ENCODE peak calls at places on chromosomes 12 and 14, in six cellular contexts. G is PC-3, D is mesenchymal stem cell, R is Karpas-422, J is HepG2, Z is K562. M is an unnamed sample.

GRCh38 chr14:73768107-73768506 is 53.9 kb upstream of the PNMA1 start:
- DNase-seq in R (no peak), G (no peak), Z (no peak), J (no peak), D (no peak), M (no peak)

GRCh38 chr12:90327783-90328743 is 619.4 kb upstream of the ATP2B1 start:
- DNase-seq in G (no peak), Z (no peak), R (no peak), D (no peak), J (no peak), M (no peak)

GRCh38 chr12:131140069-131140435 is 186.3 kb downstream of the ADGRD1 start:
- DNase-seq in J (no peak), G (no peak), R (no peak), Z (no peak), D (no peak), M (no peak)

GRCh38 chr14:52068741-52069616 is at the start of gene NID2:
- DNase-seq in Z (peak; percentile 32), G (peak; percentile 10), R (no peak), J (peak; percentile 20), D (peak; percentile 96), M (no peak)

GRCh38 chr14:104125011-104125410 is 13.4 kb upstream of the KIF26A start:
- DNase-seq in Z (no peak), R (no peak), D (no peak), J (no peak), G (no peak), M (no peak)

GRCh38 chr12:116247377-116247776 is 30.1 kb downstream of the MED13L start:
- DNase-seq in D (peak; percentile 63), R (no peak), G (no peak), Z (no peak), J (no peak), M (no peak)

GRCh38 chr12:117936722-117937484 is 31.9 kb downstream of the KSR2 start:
- DNase-seq in Z (no peak), J (no peak), D (no peak), G (no peak), R (no peak), M (no peak)

GRCh38 chr14:58739674-58740073 is 101.9 kb downstream of the DACT1 start:
- DNase-seq in J (no peak), Z (no peak), G (no peak), D (no peak), R (no peak), M (no peak)

GRCh38 chr12:31230004-31230403 is 95.9 kb downstream of the SINHCAF start:
- DNase-seq in J (no peak), R (no peak), Z (no peak), G (no peak), D (no peak), M (no peak)

GRCh38 chr12:109947511-109947910 is 47.4 kb downstream of the TCHP start:
- DNase-seq in J (no peak), G (no peak), Z (no peak), D (peak; percentile 42), R (no peak), M (no peak)

GRCh38 chr12:76623929-76624328 is 64.4 kb upstream of the OSBPL8 start:
- DNase-seq in Z (no peak), G (peak; percentile 86), R (no peak), D (no peak), J (no peak), M (no peak)

GRCh38 chr14:72513994-72514659 is 379.8 kb downstream of the DPF3 start:
- DNase-seq in J (peak; percentile 7), D (peak; percentile 65), G (peak; percentile 70), Z (peak; percentile 19), R (peak; percentile 80), M (peak; percentile 41)

GRCh38 chr12:105773501-105773900 is 365.3 kb downstream of the NUAK1 start:
- DNase-seq in G (no peak), R (no peak), D (peak; percentile 4), Z (no peak), J (no peak), M (no peak)

GRCh38 chr12:43180242-43180641 is 371.8 kb downstream of the ADAMTS20 start:
- DNase-seq in G (no peak), Z (no peak), J (no peak), R (no peak), D (no peak), M (no peak)

GRCh38 chr14:89347885-89348284 is 69.1 kb downstream of the FOXN3 start:
- DNase-seq in Z (no peak), R (no peak), J (no peak), D (no peak), G (no peak), M (no peak)
- H3K9ac ChIP-seq in Z (no peak overlapping the region), R (no peak overlapping the region), J (no peak overlapping the region), D (no peak overlapping the region), G (no peak overlapping the region), M (no peak overlapping the region)

GRCh38 chr12:3928538-3929220 is 55.5 kb upstream of the PARP11 start:
- DNase-seq in R (no peak), Z (no peak), J (no peak), G (no peak), D (no peak), M (no peak)
- H3K4me2 ChIP-seq in R (no peak overlapping the region), Z (no peak overlapping the region), J (no peak overlapping the region), G (no peak overlapping the region), D (no peak overlapping the region), M (no peak overlapping the region)

GRCh38 chr12:81084848-81085350 is 7.0 kb downstream of the ACSS3 start:
- DNase-seq in J (no peak), G (no peak), R (no peak), D (no peak), Z (no peak), M (no peak)
- H3K4me3 ChIP-seq in J (peak overlapping the region; percentile 17), G (no peak overlapping the region), R (no peak overlapping the region), D (no peak overlapping the region), Z (no peak overlapping the region), M (no peak overlapping the region)

GRCh38 chr12:6607751-6608591 is 792 bp upstream of the CHD4 start:
- DNase-seq in G (peak; percentile 78), D (peak; percentile 52), Z (peak; percentile 78), R (peak; percentile 76), J (peak; percentile 56), M (peak; percentile 57)

GRCh38 chr12:6605425-6606330 is 1.5 kb downstream of the CHD4 start:
- DNase-seq in R (peak; percentile 64), G (peak; percentile 51), Z (no peak), D (peak; percentile 31), J (no peak), M (peak; percentile 58)

GRCh38 chr12:6604254-6605029 is 2.7 kb downstream of the CHD4 start:
- DNase-seq in G (no peak), Z (no peak), D (no peak), J (no peak), R (no peak), M (no peak)

GRCh38 chr12:6608592-6609311 is 1.6 kb upstream of the CHD4 start:
- DNase-seq in J (peak; percentile 68), R (peak; percentile 73), G (no peak), Z (no peak), D (no peak), M (no peak)

DNA sequence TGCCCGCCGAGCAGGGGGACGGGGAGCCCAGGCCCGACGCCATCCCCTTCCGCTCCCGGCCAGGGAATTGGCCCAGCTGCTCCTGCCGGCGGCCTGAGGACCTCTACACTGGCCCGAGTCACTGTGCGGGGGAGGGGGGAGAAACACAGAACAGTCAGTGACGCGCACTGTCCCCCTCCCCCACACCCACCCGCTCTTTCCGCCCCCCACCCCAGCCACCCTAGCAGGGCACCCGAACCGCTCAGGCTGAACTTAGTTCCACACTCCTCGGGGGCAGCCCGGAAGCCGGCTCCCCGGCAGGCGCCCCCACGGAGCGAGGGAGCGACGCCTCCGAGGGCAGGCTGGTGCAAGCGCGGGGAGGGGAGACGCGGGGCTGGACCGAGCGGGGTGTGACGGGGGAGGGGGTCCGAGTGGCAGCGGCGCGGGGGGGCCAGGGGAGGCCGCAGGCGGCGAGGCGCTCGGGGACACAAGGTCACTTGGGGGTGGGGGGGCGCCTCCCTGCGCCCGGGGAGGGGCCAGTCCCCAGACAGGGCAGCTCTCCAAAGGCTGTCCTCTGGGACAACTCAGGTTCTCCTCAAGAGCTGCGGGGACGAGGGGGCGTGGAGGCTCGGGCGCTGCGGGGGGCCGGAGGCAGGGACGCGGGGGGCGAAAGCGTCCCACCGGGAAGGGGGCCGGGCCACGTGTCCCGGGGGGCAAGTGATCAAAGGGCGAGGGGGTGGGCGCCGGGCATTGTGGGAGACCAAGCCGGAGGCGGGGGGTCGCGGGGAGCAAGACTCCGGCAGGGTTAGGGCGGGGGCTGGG is 648 bp downstream of the CHD4 start:
- DNase-seq in R (peak; percentile 81), G (no peak), D (peak; percentile 62), J (peak; percentile 31), Z (peak; percentile 65), M (peak; percentile 35)
- H3K9ac ChIP-seq in R (peak overlapping the region; percentile 91), G (peak overlapping the region; percentile 78), D (peak overlapping the region; percentile 88), J (peak overlapping the region; percentile 87), Z (peak overlapping the region; percentile 76), M (peak overlapping the region; percentile 75)

DNA sequence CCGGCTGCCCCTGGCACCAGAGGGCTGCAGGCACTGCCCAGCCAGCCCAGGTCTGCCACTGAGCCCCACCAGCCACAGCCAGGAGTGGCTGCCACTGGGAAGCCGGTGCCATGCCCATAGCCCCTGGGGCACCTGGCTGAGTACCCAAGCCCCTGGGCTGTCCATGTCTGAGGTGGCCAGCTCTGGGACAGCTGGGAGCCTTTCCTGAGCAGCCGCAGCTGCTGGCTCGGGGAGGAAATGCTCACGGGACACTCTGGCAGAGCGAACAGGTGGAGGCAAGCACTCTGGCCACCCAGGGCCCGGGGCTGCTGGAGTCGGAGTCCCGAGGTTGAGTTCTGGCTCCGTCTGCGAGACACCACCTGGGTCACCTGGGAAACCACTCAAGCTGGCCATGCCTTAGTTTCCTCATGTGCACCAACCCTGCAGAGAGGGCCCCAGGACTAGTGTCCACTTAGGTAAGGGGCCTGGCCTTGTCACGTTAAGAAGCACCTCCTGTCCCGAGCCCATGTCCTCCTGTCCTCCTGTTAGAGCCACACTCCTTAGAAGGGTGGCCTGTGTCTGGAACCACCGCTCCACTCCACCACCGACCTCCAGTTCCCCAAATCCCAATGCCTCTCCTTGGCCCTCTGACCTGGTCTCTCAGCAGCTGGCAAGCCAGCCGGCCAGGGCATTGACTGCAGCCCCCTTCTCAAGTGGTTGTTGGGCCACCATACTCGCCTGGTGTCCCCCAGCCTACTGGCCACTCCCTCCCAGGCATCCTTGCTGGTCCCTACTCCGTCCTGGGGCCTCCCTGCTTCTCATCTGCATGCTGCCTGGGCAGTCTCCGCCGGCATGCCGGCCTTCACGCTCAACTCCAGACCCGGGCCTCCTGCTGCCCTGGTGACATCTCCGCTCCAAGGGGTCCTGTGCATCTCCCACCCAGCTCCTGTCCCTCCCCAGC is 45.3 kb downstream of the BEGAIN start:
- DNase-seq in J (no peak), R (no peak), D (no peak), Z (no peak), G (no peak), M (no peak)
- H3K4me2 ChIP-seq in J (no peak overlapping the region), R (no peak overlapping the region), D (no peak overlapping the region), Z (no peak overlapping the region), G (no peak overlapping the region), M (no peak overlapping the region)

GRCh38 chr12:26205298-26205697 is 9.9 kb downstream of the SSPN start:
- DNase-seq in D (no peak), Z (no peak), G (no peak), R (no peak), J (no peak), M (no peak)
- H3K4me3 ChIP-seq in D (peak overlapping the region; percentile 51), Z (no peak overlapping the region), G (no peak overlapping the region), R (no peak overlapping the region), J (no peak overlapping the region), M (no peak overlapping the region)

M was measured in MM.1S.